ENCODE peak calls at places on chromosome 21, in four cellular contexts. C, I, R and U are unnamed samples.
A peak's percentile ranks its signal among the peaks of the same experiment; 100 is the strongest.

GRCh38 chr21:15653710-15654109 is 76.1 kb upstream of the USP25 start:
- DNase-seq in C (no peak), R (no peak), I (no peak), U (no peak)

GRCh38 chr21:41671859-41672542 is 94.9 kb downstream of the RIPK4 start:
- DNase-seq in C (no peak), I (no peak), R (no peak), U (no peak)

GRCh38 chr21:15057290-15057689 is 7.5 kb downstream of the NRIP1 start:
- DNase-seq in I (no peak), C (no peak), R (no peak), U (no peak)

GRCh38 chr21:35360870-35361570 is 311.9 kb upstream of the RUNX1 start:
- DNase-seq in R (no peak), I (no peak), C (no peak), U (no peak)

GRCh38 chr21:17513214-17514123 is 626 bp downstream of the CXADR start:
- DNase-seq in R (peak; percentile 16), I (no peak), C (no peak), U (no peak)

GRCh38 chr21:37455504-37455911 is 88.9 kb downstream of the DYRK1A start:
- DNase-seq in R (no peak), C (no peak), I (no peak), U (no peak)

GRCh38 chr21:42097860-42098259 is 26.7 kb downstream of the UMODL1 start:
- DNase-seq in I (peak; percentile 52), C (no peak), R (peak; percentile 55), U (peak; percentile 63)

GRCh38 chr21:32698286-32698685 is 29.5 kb downstream of the SYNJ1 start:
- DNase-seq in R (no peak), I (no peak), C (no peak), U (no peak)

GRCh38 chr21:25561668-25562641 is 45.3 kb downstream of the MRPL39 start:
- DNase-seq in I (no peak), C (peak; percentile 73), R (no peak), U (no peak)